ENCODE peak calls at places on chromosomes 12 and 14, in seven cellular contexts. I, V, F, G, X, K and Z are unnamed samples.

GRCh38 chr12:83156800-83157199 is 470.1 kb downstream of the TMTC2 start:
- DNase-seq in X (no peak), K (no peak), F (no peak), G (no peak), I (no peak), V (no peak), Z (no peak)

GRCh38 chr14:87810711-87811110 is 182.3 kb downstream of the GALC start:
- DNase-seq in G (no peak), K (no peak), X (no peak), V (no peak), I (no peak), F (peak; percentile 4), Z (no peak)

GRCh38 chr12:116106870-116107269 is 170.6 kb downstream of the MED13L start:
- DNase-seq in I (no peak), K (no peak), G (no peak), V (no peak), F (no peak), X (no peak), Z (no peak)

GRCh38 chr12:94617101-94617500 is 33.3 kb downstream of the TMCC3 start:
- DNase-seq in X (no peak), K (no peak), F (no peak), I (no peak), V (no peak), G (no peak), Z (no peak)

GRCh38 chr14:22070119-22070982 is 396.7 kb upstream of the OR4E1 start:
- DNase-seq in K (peak; percentile 0), I (no peak), V (no peak), F (no peak), X (no peak), G (peak; percentile 1), Z (no peak)

GRCh38 chr12:26636710-26637328 is 196.2 kb downstream of the ITPR2 start:
- DNase-seq in V (no peak), K (peak; percentile 53), X (no peak), G (no peak), F (no peak), I (no peak), Z (peak; percentile 37)

GRCh38 chr12:51383281-51383905 is 7.8 kb downstream of the GALNT6 start:
- DNase-seq in K (no peak), F (no peak), G (peak; percentile 36), I (no peak), X (no peak), V (no peak), Z (no peak)

GRCh38 chr12:120905856-120906384 is 1.8 kb upstream of the SPPL3 start:
- DNase-seq in G (no peak), K (no peak), F (peak; percentile 43), I (no peak), V (no peak), X (no peak), Z (no peak)

GRCh38 chr12:47908738-47909137 is 3.9 kb upstream of the VDR start:
- DNase-seq in V (no peak), F (no peak), X (no peak), I (no peak), K (no peak), G (no peak), Z (no peak)

GRCh38 chr12:66048843-66049537 is 81.6 kb downstream of the LLPH start:
- DNase-seq in F (no peak), K (peak; percentile 59), X (no peak), V (no peak), I (no peak), G (no peak), Z (no peak)

GRCh38 chr12:22088886-22089285 is 42.9 kb downstream of the CMAS start:
- DNase-seq in I (no peak), F (no peak), G (no peak), K (no peak), V (no peak), X (no peak), Z (no peak)

GRCh38 chr12:56634837-56635538 is 4.9 kb upstream of the BAZ2A start:
- DNase-seq in X (peak; percentile 30), I (no peak), K (peak; percentile 83), V (peak; percentile 75), F (peak; percentile 85), G (peak; percentile 81), Z (peak; percentile 53)

GRCh38 chr12:96112733-96113132 is 77.3 kb upstream of the LTA4H start:
- DNase-seq in F (no peak), I (no peak), G (no peak), K (no peak), X (no peak), V (no peak), Z (no peak)

GRCh38 chr12:41604830-41605229 is 416.7 kb downstream of the PDZRN4 start:
- DNase-seq in F (no peak), X (no peak), G (peak; percentile 73), I (peak; percentile 86), V (no peak), K (peak; percentile 4), Z (no peak)

GRCh38 chr14:69481815-69482568 is 2.5 kb upstream of the PLEKHD1 start:
- DNase-seq in I (peak; percentile 51), F (no peak), G (peak; percentile 16), K (no peak), X (no peak), V (no peak), Z (no peak)

GRCh38 chr12:89636776-89637160 is 71.9 kb downstream of the ATP2B1 start:
- DNase-seq in K (peak; percentile 17), X (no peak), G (no peak), I (no peak), F (no peak), V (no peak), Z (no peak)

GRCh38 chr12:131114331-131114730 is 160.6 kb downstream of the ADGRD1 start:
- DNase-seq in F (peak; percentile 73), I (no peak), X (no peak), G (no peak), V (no peak), K (no peak), Z (no peak)

GRCh38 chr12:42679402-42679801 is 89.9 kb upstream of the PRICKLE1 start:
- DNase-seq in X (no peak), V (no peak), F (no peak), I (peak; percentile 9), G (no peak), K (peak; percentile 29), Z (no peak)

GRCh38 chr12:130765186-130765659 is 49.1 kb upstream of the RIMBP2 start:
- DNase-seq in K (peak; percentile 40), F (no peak), V (no peak), X (no peak), I (no peak), G (peak; percentile 37), Z (no peak)

GRCh38 chr12:74586251-74586650 is 48.6 kb downstream of the ATXN7L3B start:
- DNase-seq in G (no peak), X (no peak), F (peak; percentile 34), K (no peak), V (no peak), I (no peak), Z (no peak)

GRCh38 chr12:6769003-6769389 is 2.8 kb downstream of the PTMS start:
- DNase-seq in V (no peak), F (peak; percentile 81), G (no peak), I (no peak), X (no peak), K (no peak), Z (no peak)

GRCh38 chr12:116601933-116602809 is 43.0 kb downstream of the MAP1LC3B2 start:
- DNase-seq in K (peak; percentile 45), G (peak; percentile 89), F (no peak), X (no peak), I (no peak), V (no peak), Z (no peak)

DNA sequence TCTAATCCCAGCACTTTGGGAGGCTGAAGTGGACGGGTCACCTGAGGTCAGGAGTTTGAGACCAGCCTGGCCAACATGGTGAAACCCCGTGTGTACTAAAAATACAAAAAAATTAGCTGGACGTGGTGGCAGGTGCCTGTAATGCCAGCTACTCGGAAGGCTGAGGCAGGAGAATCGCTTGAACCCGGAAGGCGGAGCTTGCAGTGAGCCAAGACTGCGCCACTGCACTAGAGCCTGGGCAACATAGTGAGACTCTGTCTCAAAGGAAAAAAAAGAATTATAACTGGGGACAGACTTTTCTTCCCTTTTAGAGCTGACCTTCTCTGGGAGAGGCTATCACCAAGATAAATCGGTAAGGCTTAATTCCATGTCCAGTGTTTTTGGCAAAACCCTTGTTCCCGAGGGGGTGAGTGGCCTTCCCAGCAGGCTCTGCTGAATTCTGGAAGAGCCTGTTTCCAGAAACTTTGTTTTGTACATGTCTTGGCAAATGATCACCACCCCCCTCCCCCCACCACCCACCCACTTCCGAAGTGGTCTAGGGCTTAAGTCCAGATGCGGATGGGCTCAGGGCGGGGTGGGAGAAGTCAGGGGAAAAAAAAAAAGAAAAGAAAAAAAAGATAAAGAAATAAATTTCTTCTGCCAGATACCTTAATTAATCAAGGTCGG is 32.3 kb upstream of the DEGS2 start:
- DNase-seq in V (no peak), X (no peak), I (no peak), G (no peak), F (no peak), K (no peak), Z (no peak)
- H3K4me3 ChIP-seq in V (no peak overlapping the region), X (no peak overlapping the region), I (no peak overlapping the region), G (no peak overlapping the region), F (no peak overlapping the region), K (no peak overlapping the region), Z (no peak overlapping the region)

GRCh38 chr14:52313903-52314481 is at the start of gene PTGER2:
- DNase-seq in F (peak; percentile 85), V (peak; percentile 84), X (peak; percentile 46), K (peak; percentile 96), G (peak; percentile 89), I (peak; percentile 74), Z (no peak)
- TF ChIP-seq CTCF in F (no peak), V (no peak), X (no peak), K (no peak), G (no peak), I (no peak), Z (no peak)

DNA sequence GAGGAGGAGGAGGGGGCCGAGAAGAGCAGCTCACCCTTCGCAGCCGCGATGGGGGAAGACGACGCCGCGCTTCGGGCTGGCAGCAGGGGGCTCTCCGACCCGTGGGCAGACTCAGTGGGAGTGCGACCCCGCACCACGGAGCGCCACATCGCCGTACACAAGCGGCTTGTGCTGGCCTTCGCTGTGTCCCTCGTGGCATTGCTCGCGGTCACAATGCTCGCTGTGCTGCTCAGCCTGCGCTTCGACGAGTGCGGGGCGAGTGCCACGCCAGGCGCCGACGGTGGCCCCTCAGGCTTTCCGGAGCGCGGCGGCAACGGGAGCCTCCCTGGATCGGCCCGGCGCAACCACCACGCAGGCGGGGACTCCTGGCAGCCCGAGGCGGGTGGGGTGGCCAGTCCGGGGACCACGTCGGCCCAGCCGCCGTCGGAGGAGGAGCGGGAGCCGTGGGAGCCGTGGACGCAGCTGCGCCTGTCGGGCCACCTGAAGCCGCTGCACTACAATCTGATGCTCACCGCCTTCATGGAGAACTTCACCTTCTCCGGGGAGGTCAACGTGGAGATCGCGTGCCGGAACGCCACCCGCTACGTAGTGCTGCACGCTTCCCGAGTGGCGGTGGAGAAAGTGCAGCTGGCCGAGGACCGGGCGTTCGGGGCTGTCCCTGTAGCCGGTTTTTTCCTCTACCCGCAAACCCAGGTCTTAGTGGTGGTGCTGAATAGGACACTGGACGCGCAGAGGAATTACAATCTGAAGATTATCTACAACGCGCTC is 745 bp downstream of the TRHDE start:
- DNase-seq in X (no peak), I (no peak), F (peak; percentile 41), V (no peak), G (no peak), K (peak; percentile 73), Z (no peak)
- H3K4me3 ChIP-seq in X (no peak overlapping the region), I (peak overlapping the region; percentile 96), F (peak overlapping the region; percentile 12), V (peak overlapping the region; percentile 31), G (no peak overlapping the region), K (peak overlapping the region; percentile 59), Z (peak overlapping the region; percentile 79)

DNA sequence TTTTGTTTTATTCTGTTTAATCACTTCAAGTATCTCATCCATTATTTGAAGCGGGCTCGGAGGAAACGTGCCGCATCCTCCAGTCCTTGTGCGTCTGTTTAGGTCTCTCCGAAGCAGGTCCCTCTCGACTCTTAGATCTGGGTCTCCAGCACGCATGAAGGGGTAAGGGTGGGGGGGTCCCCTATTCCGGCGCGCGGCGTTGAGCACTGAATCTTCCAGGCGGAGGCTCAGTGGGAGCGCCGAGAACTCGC is 311 bp upstream of the LGR5 start:
- DNase-seq in G (no peak), I (no peak), F (no peak), V (no peak), X (no peak), K (peak; percentile 9), Z (no peak)
- TF ChIP-seq CTCF in G (no peak), I (no peak), F (no peak), V (no peak), X (no peak), K (no peak), Z (no peak)